ENCODE peak calls at places on chromosome 21, in five cellular contexts. Q, M, S, I and V are unnamed samples.

GRCh38 chr21:33259995-33260394 is 6.2 kb upstream of the IL10RB start:
- DNase-seq in S (no peak), I (no peak), Q (no peak), M (no peak), V (no peak)

GRCh38 chr21:41961282-41961701 is 7.5 kb upstream of the C2CD2 start:
- DNase-seq in S (no peak), M (no peak), I (peak; percentile 77), Q (no peak), V (no peak)

GRCh38 chr21:16588433-16588860 is 858.7 kb downstream of the USP25 start:
- DNase-seq in Q (peak; percentile 91), I (peak; percentile 90), M (peak; percentile 74), S (peak; percentile 48), V (peak; percentile 70)

GRCh38 chr21:36325373-36326010 is 5.5 kb downstream of the MORC3 start:
- DNase-seq in M (no peak), I (peak; percentile 59), S (no peak), Q (peak; percentile 22), V (peak; percentile 42)

GRCh38 chr21:46500224-46500861 is 41.7 kb downstream of the DIP2A start:
- DNase-seq in M (no peak), I (peak; percentile 32), Q (no peak), S (no peak), V (peak; percentile 9)

GRCh38 chr21:36205962-36206361 is 49.3 kb downstream of the DOP1B start:
- DNase-seq in M (no peak), Q (no peak), I (no peak), S (no peak), V (no peak)

GRCh38 chr21:46159390-46159789 is 4.0 kb upstream of the FTCD start:
- DNase-seq in M (no peak), Q (no peak), I (no peak), S (no peak), V (no peak)

GRCh38 chr21:36732217-36732616 is 33.3 kb downstream of the SIM2 start:
- DNase-seq in Q (no peak), S (no peak), M (no peak), I (no peak), V (no peak)

GRCh38 chr21:21165063-21165645 is 166.9 kb downstream of the NCAM2 start:
- DNase-seq in S (no peak), M (peak; percentile 24), Q (peak; percentile 90), I (peak; percentile 98), V (peak; percentile 95)

GRCh38 chr21:43193651-43194302 is 25.0 kb downstream of the CRYAA start:
- DNase-seq in M (peak; percentile 64), I (peak; percentile 76), S (no peak), Q (peak; percentile 69), V (peak; percentile 75)

GRCh38 chr21:43198376-43198775 is 29.6 kb downstream of the CRYAA start:
- DNase-seq in I (no peak), M (no peak), S (no peak), Q (no peak), V (no peak)

GRCh38 chr21:43195131-43196021 is 26.6 kb downstream of the CRYAA start:
- DNase-seq in I (no peak), Q (no peak), S (no peak), M (peak; percentile 70), V (no peak)

GRCh38 chr21:43194303-43195130 is 25.7 kb downstream of the CRYAA start:
- DNase-seq in I (no peak), Q (no peak), M (no peak), S (no peak), V (no peak)

GRCh38 chr21:43196789-43197188 is 28.0 kb downstream of the CRYAA start:
- DNase-seq in Q (no peak), I (no peak), M (no peak), S (no peak), V (no peak)
- H3K4me3 ChIP-seq in Q (no peak overlapping the region), I (no peak overlapping the region), M (no peak overlapping the region), S (no peak overlapping the region), V (no peak overlapping the region)

DNA sequence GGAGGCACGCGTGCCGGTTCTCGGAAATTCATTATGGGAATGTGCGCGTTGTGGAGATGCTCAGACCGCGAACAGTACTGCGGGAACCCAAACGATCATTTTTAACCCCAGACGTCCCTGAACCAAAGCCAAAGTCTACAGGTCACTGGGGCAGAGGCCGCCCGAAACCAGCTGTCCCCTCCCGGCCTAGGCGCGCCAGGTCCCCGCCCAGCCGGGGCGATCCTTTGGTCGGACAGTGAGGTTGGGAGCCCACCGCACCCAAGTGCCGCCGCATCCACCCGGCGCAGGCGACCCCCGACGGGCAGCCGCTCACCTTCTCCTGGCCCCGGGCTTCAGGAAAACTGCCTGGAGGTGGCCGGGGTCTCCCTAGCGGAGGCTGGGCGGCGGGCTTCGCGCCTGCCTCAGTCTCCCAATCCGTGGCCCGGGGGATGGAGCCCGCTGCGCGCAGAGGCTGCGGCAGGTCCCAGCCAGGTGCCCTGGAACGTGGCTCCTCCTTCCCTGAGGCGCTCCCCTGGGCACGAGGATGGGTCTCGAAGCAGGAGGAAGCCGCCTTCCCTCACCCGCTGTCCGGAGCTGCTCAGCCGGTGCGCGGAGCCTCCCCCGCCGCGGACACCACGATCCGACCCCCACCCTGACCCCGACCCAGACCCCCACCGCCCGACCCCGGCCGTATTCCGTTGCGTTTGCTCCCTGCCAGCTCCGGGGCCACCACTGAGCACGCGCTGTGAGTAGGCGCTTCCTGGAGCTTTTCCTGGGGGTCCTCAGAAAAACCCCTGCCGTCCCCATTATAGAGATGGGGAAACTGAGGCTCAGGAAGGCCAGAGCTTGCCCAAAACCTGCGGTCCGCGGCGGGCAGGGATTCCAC is 8.1 kb upstream of the SLX9 start:
- DNase-seq in S (peak; percentile 50), M (no peak), I (no peak), Q (no peak), V (no peak)
- H3K4me3 ChIP-seq in S (peak overlapping the region; percentile 55), M (peak overlapping the region; percentile 56), I (peak overlapping the region; percentile 33), Q (no peak overlapping the region), V (peak overlapping the region; percentile 46)

GRCh38 chr21:14686466-14687276 is 140.6 kb upstream of the SAMSN1 start:
- DNase-seq in Q (no peak), I (peak; percentile 3), S (no peak), M (no peak), V (no peak)
- H3K4me3 ChIP-seq in Q (no peak overlapping the region), I (no peak overlapping the region), S (no peak overlapping the region), M (no peak overlapping the region), V (no peak overlapping the region)

DNA sequence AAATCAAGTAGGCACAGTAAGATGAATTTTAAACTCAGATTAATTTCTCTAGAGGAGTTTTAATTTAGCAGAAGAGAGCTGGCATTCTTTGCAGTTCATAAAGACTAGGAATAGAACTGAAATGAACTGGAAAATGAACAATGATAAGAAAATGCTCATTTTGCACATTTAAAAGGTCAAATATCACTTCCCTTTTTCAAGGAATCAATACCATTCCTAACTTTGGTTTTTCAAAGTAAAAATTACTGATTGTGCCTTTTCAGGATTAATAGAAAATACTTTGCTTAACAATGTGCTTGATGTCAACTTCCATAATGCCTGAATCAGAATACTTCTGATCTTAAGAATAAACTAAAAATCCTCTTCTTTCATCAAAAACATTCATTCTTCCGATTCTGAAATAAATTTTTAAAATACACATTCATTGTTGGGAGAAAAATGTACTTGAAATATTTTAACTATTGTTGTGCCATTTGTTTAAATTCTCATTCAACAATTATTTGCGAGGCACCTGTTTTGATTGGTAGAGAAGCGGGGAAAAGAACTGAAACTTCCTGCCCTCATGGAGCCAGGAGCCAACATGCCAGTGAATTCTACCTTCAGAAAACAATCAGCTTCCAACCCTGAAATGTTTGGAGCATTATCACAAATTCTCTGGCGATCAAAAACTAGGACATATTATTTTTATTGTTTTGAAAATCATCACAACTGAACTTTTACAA is 2.1 kb downstream of the SCAF4 start:
- DNase-seq in Q (no peak), I (no peak), M (no peak), S (no peak), V (no peak)
- H3K4me3 ChIP-seq in Q (peak overlapping the region; percentile 75), I (peak overlapping the region; percentile 95), M (peak overlapping the region; percentile 91), S (peak overlapping the region; percentile 97), V (peak overlapping the region; percentile 70)

DNA sequence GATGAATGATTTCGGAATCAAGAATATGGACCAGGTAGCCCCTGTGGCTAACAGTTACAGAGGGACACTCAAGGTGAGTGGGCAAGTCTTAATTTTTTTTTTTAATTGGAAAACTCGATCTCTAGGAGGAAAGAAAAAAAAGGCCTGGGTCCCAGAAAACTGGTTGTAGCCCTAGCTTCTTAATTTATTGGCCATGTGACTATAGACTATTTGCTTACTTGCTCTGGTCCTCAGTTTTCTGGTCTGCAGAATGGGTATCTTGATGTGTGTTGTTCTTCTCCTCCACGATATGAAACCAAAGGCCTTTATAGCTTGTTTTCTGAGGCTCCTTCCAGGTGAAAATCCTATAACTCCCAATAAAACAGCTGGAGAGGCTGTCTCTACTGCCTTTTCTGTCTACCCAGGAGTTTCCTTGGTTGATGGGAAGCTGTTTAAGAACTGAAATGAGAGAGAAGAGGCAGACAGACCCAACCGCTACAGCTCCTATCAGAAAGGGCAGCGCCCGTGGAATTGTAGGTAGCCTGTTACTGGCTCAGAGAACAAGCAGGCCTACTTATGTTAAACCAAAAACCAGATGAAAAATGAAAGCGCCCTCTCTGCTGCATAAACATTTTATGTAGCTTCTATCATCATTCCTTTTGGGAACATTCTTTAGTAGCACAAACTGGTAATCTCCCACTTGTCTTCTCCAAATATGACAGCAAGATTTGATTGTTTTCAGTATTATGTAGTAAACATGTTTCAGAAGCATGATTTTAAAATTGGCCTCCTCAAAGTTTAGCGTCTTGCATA is 4.5 kb downstream of the ETS2 start:
- DNase-seq in S (no peak), M (no peak), Q (no peak), I (no peak), V (no peak)
- H3K4me3 ChIP-seq in S (peak overlapping the region; percentile 82), M (peak overlapping the region; percentile 96), Q (no peak overlapping the region), I (no peak overlapping the region), V (no peak overlapping the region)